ENCODE peak calls at places on chromosomes 5 and 9, in six cellular contexts. B is ovary, W is astrocyte of the spinal cord, H is fibroblast of lung, G is OCI-LY7, T is GM23338. M is an unnamed sample.

GRCh38 chr9:97510797-97511761 is 9.6 kb downstream of the TMOD1 start:
- DNase-seq in H (peak), G (no peak), W (peak), B (no peak), T (no peak), M (peak)

GRCh38 chr5:34022131-34022705 is 14.4 kb upstream of the AMACR start:
- DNase-seq in W (peak), B (no peak), T (no peak), G (no peak), H (peak), M (peak)

GRCh38 chr9:98766548-98766947 is 29.8 kb downstream of the ANKS6 start:
- DNase-seq in T (no peak), W (no peak), G (no peak), H (peak), B (no peak), M (no peak)

GRCh38 chr5:133921899-133922468 is 46.4 kb downstream of the C5orf15 start:
- DNase-seq in T (no peak), B (no peak), G (no peak), W (no peak), H (no peak), M (no peak)

GRCh38 chr5:40220260-40220659 is 459.5 kb upstream of the PTGER4 start:
- DNase-seq in B (no peak), H (no peak), T (no peak), W (no peak), G (no peak), M (no peak)

GRCh38 chr5:65190328-65191053 is 291.2 kb downstream of the ADAMTS6 start:
- DNase-seq in T (no peak), W (peak), B (no peak), H (peak), G (no peak), M (peak)

GRCh38 chr9:114746591-114746990 is 59.2 kb downstream of the TNFSF15 start:
- DNase-seq in T (no peak), B (no peak), H (peak), G (no peak), W (no peak), M (no peak)

GRCh38 chr9:135797507-135798302 is 95.7 kb downstream of the KCNT1 start:
- DNase-seq in W (no peak), T (peak), H (peak), G (peak), B (peak), M (peak)

GRCh38 chr9:129476821-129477611 is 143.9 kb downstream of the C9orf50 start:
- DNase-seq in G (no peak), T (no peak), W (no peak), B (peak), H (no peak), M (no peak)

GRCh38 chr5:73433982-73434342 is 14.6 kb downstream of the FOXD1 start:
- DNase-seq in T (no peak), B (no peak), G (no peak), W (peak), H (peak), M (no peak)

GRCh38 chr5:176418251-176418650 is 1.9 kb upstream of the CLTB start:
- DNase-seq in W (no peak), B (no peak), T (no peak), G (no peak), H (no peak), M (no peak)

GRCh38 chr5:143730112-143730801 is 81.7 kb upstream of the HMHB1 start:
- DNase-seq in T (no peak), H (no peak), B (no peak), G (no peak), W (no peak), M (no peak)

GRCh38 chr5:119412828-119413227 is 39.5 kb upstream of the HSD17B4 start:
- DNase-seq in G (no peak), W (no peak), B (no peak), H (no peak), T (no peak), M (no peak)

GRCh38 chr5:157665467-157666085 is 5.8 kb upstream of the C5orf52 start:
- DNase-seq in B (no peak), W (peak), T (no peak), H (peak), G (no peak), M (no peak)

GRCh38 chr9:75866273-75866871 is 24.1 kb upstream of the PCSK5 start:
- DNase-seq in W (peak), T (peak), B (no peak), G (peak), H (peak), M (peak)

GRCh38 chr5:175321927-175322532 is 122.0 kb downstream of the DRD1 start:
- DNase-seq in B (no peak), G (peak), H (peak), W (peak), T (peak), M (peak)

GRCh38 chr9:35570709-35571108 is 34.4 kb upstream of the TESK1 start:
- DNase-seq in T (no peak), W (no peak), H (no peak), G (peak), B (no peak), M (peak)

GRCh38 chr5:65674749-65675148 is 47.2 kb downstream of the SGTB start:
- DNase-seq in T (no peak), B (no peak), G (no peak), W (no peak), H (peak), M (no peak)

GRCh38 chr9:38083858-38084555 is 15.0 kb upstream of the SHB start:
- DNase-seq in T (no peak), H (no peak), W (no peak), G (no peak), B (no peak), M (no peak)

GRCh38 chr9:19028835-19029451 is 4.1 kb downstream of the SAXO1 start:
- DNase-seq in T (peak), G (peak), B (no peak), H (peak), W (peak), M (peak)
- TF ChIP-seq CTCF in T (peak), G (peak), B (peak), H (peak), W (peak), M (peak)

GRCh38 chr9:109912726-109913460 is 132.9 kb downstream of the PALM2AKAP2 start:
- DNase-seq in W (no peak), T (no peak), B (no peak), H (peak), G (peak), M (peak)
- H3K4me3 ChIP-seq in W (no peak), T (no peak), B (no peak), H (no peak), G (peak), M (no peak)

GRCh38 chr9:16131269-16131668 is 578.4 kb downstream of the CCDC171 start:
- DNase-seq in B (no peak), W (peak), G (no peak), T (peak), H (peak), M (no peak)

GRCh38 chr9:16125637-16126036 is 572.8 kb downstream of the CCDC171 start:
- DNase-seq in B (no peak), G (no peak), W (no peak), H (no peak), T (no peak), M (no peak)

GRCh38 chr9:16132513-16132912 is 579.7 kb downstream of the CCDC171 start:
- DNase-seq in H (no peak), B (no peak), T (no peak), G (no peak), W (no peak), M (no peak)

GRCh38 chr9:16126042-16126441 is 573.2 kb downstream of the CCDC171 start:
- DNase-seq in G (no peak), T (no peak), B (no peak), W (peak), H (no peak), M (no peak)

GRCh38 chr9:16128003-16128402 is 575.2 kb downstream of the CCDC171 start:
- DNase-seq in W (no peak), G (no peak), H (no peak), B (no peak), T (no peak), M (no peak)
- TF ChIP-seq CTCF in W (no peak), G (no peak), H (no peak), B (no peak), T (no peak), M (no peak)

GRCh38 chr5:112709416-112709815 is 28.3 kb upstream of the APC start:
- DNase-seq in H (peak), B (no peak), G (no peak), W (no peak), T (no peak), M (no peak)
- H3K4me3 ChIP-seq in H (peak), B (no peak), G (peak), W (no peak), T (peak), M (no peak)